ENCODE peak calls at places on chromosomes 3 and 15, in four cellular contexts. One of them, this sample, is unnamed.

GRCh38 chr15:63772531-63772930 is 61.2 kb downstream of the HERC1 start:
- DNase-seq in CD8-positive, alpha-beta memory T cell: no peak
- DNase-seq in CD8-positive, alpha-beta T cell: no peak
- DNase-seq in aorta: no peak
- DNase-seq in this sample: no peak

GRCh38 chr15:32651229-32651837 is 9.8 kb downstream of the SCG5 start:
- DNase-seq in CD8-positive, alpha-beta memory T cell: peak
- DNase-seq in CD8-positive, alpha-beta T cell: peak
- DNase-seq in aorta: no peak
- DNase-seq in this sample: peak

GRCh38 chr3:152398495-152398894 is 129.8 kb downstream of the MBNL1 start:
- DNase-seq in CD8-positive, alpha-beta memory T cell: no peak
- DNase-seq in CD8-positive, alpha-beta T cell: no peak
- DNase-seq in aorta: no peak
- DNase-seq in this sample: no peak

GRCh38 chr3:4814302-4814903 is 164.8 kb upstream of the BHLHE40 start:
- DNase-seq in CD8-positive, alpha-beta memory T cell: no peak
- DNase-seq in CD8-positive, alpha-beta T cell: no peak
- DNase-seq in aorta: no peak
- DNase-seq in this sample: peak

GRCh38 chr3:87082806-87083440 is 92.0 kb upstream of the VGLL3 start:
- DNase-seq in CD8-positive, alpha-beta memory T cell: no peak
- DNase-seq in CD8-positive, alpha-beta T cell: no peak
- DNase-seq in aorta: no peak
- DNase-seq in this sample: no peak

GRCh38 chr3:49787536-49787935 is 1.2 kb upstream of the IP6K1 start:
- DNase-seq in CD8-positive, alpha-beta memory T cell: no peak
- DNase-seq in CD8-positive, alpha-beta T cell: no peak
- DNase-seq in aorta: peak
- DNase-seq in this sample: no peak

GRCh38 chr3:194003128-194004057 is 132.6 kb upstream of the HES1 start:
- DNase-seq in CD8-positive, alpha-beta memory T cell: no peak
- DNase-seq in CD8-positive, alpha-beta T cell: no peak
- DNase-seq in aorta: peak
- DNase-seq in this sample: peak

GRCh38 chr15:90337256-90337655 is 14.8 kb upstream of the ZNF774 start:
- DNase-seq in CD8-positive, alpha-beta memory T cell: no peak
- DNase-seq in CD8-positive, alpha-beta T cell: no peak
- DNase-seq in aorta: no peak
- DNase-seq in this sample: no peak

DNA sequence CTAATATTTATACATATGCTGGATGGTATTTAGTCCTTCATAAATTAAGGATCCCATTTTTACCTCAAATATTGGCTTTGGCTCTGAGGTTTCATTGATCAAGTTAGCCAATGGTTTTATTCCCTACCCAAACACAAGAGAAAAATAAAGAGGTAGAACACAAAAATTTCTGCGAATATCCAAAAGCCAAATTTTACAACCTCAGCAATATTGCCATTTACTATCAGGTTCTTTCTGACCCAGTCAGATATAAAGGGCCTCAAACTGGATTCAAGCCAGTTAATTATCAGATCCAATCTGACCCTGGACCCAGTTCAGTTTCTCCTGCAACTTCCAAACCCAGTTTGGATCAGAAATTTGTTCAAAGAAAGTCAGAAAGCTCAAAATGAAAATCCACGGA is 998.1 kb downstream of the SI start:
- DNase-seq in CD8-positive, alpha-beta memory T cell: no peak
- DNase-seq in CD8-positive, alpha-beta T cell: no peak
- DNase-seq in aorta: no peak
- DNase-seq in this sample: no peak
- H3K4me3 ChIP-seq in CD8-positive, alpha-beta memory T cell: no peak
- H3K4me3 ChIP-seq in CD8-positive, alpha-beta T cell: no peak
- H3K4me3 ChIP-seq in aorta: no peak
- H3K4me3 ChIP-seq in this sample: no peak

GRCh38 chr15:82647835-82648256 is 683 bp upstream of the CPEB1 start:
- DNase-seq in CD8-positive, alpha-beta memory T cell: peak
- DNase-seq in CD8-positive, alpha-beta T cell: peak
- DNase-seq in aorta: peak
- DNase-seq in this sample: no peak
- H3K27ac ChIP-seq in CD8-positive, alpha-beta memory T cell: no peak
- H3K27ac ChIP-seq in CD8-positive, alpha-beta T cell: no peak
- H3K27ac ChIP-seq in aorta: no peak
- H3K27ac ChIP-seq in this sample: no peak

GRCh38 chr15:75661779-75662140 is 14.0 kb downstream of the SNX33 start:
- DNase-seq in CD8-positive, alpha-beta memory T cell: no peak
- DNase-seq in CD8-positive, alpha-beta T cell: no peak
- DNase-seq in aorta: no peak
- DNase-seq in this sample: no peak
- H3K4me3 ChIP-seq in CD8-positive, alpha-beta memory T cell: no peak
- H3K4me3 ChIP-seq in CD8-positive, alpha-beta T cell: no peak
- H3K4me3 ChIP-seq in aorta: no peak
- H3K4me3 ChIP-seq in this sample: no peak

GRCh38 chr15:89068325-89068784 is 19.9 kb upstream of the ABHD2 start:
- DNase-seq in CD8-positive, alpha-beta memory T cell: no peak
- DNase-seq in CD8-positive, alpha-beta T cell: no peak
- DNase-seq in aorta: no peak
- DNase-seq in this sample: no peak

GRCh38 chr15:89070197-89071124 is 17.8 kb upstream of the ABHD2 start:
- DNase-seq in CD8-positive, alpha-beta memory T cell: no peak
- DNase-seq in CD8-positive, alpha-beta T cell: no peak
- DNase-seq in aorta: no peak
- DNase-seq in this sample: no peak

GRCh38 chr15:89067751-89068150 is 20.5 kb upstream of the ABHD2 start:
- DNase-seq in CD8-positive, alpha-beta memory T cell: no peak
- DNase-seq in CD8-positive, alpha-beta T cell: no peak
- DNase-seq in aorta: no peak
- DNase-seq in this sample: no peak

GRCh38 chr15:89071471-89071870 is 16.8 kb upstream of the ABHD2 start:
- DNase-seq in CD8-positive, alpha-beta memory T cell: no peak
- DNase-seq in CD8-positive, alpha-beta T cell: no peak
- DNase-seq in aorta: no peak
- DNase-seq in this sample: no peak

GRCh38 chr15:89066280-89066679 is 22.0 kb upstream of the ABHD2 start:
- DNase-seq in CD8-positive, alpha-beta memory T cell: no peak
- DNase-seq in CD8-positive, alpha-beta T cell: no peak
- DNase-seq in aorta: no peak
- DNase-seq in this sample: no peak
- H3K27ac ChIP-seq in CD8-positive, alpha-beta memory T cell: no peak
- H3K27ac ChIP-seq in CD8-positive, alpha-beta T cell: no peak
- H3K27ac ChIP-seq in aorta: no peak
- H3K27ac ChIP-seq in this sample: no peak

GRCh38 chr3:114804099-114804498 is 343.0 kb downstream of the ZBTB20 start:
- DNase-seq in CD8-positive, alpha-beta memory T cell: no peak
- DNase-seq in CD8-positive, alpha-beta T cell: no peak
- DNase-seq in aorta: no peak
- DNase-seq in this sample: no peak

GRCh38 chr3:114809668-114810413 is 337.2 kb downstream of the ZBTB20 start:
- DNase-seq in CD8-positive, alpha-beta memory T cell: peak
- DNase-seq in CD8-positive, alpha-beta T cell: peak
- DNase-seq in aorta: no peak
- DNase-seq in this sample: peak
- H3K4me3 ChIP-seq in CD8-positive, alpha-beta memory T cell: no peak
- H3K4me3 ChIP-seq in CD8-positive, alpha-beta T cell: no peak
- H3K4me3 ChIP-seq in aorta: no peak
- H3K4me3 ChIP-seq in this sample: no peak

This sample was measured in right lobe of liver.